ENCODE peak calls at places on chromosome 9, in five cellular contexts. Y is gastrocnemius medialis, L is mesenchymal stem cell, C is heart right ventricle, V is suprapubic skin. D is an unnamed sample.

GRCh38 chr9:128254855-128255759 is 20.7 kb downstream of the GOLGA2 start:
- DNase-seq in L (peak; percentile 73), C (peak; percentile 49), V (no peak), Y (peak; percentile 42), D (peak; percentile 76)

GRCh38 chr9:80664327-80665210 is 1024.8 kb downstream of the TLE1 start:
- DNase-seq in L (peak; percentile 33), V (no peak), C (no peak), Y (no peak), D (no peak)

GRCh38 chr9:97830884-97831829 is 21.9 kb upstream of the FOXE1 start:
- DNase-seq in Y (no peak), C (peak; percentile 16), V (no peak), L (no peak), D (no peak)

GRCh38 chr9:33372900-33373299 is 29.5 kb downstream of the AQP7 start:
- DNase-seq in Y (peak; percentile 1), V (peak; percentile 53), L (no peak), C (no peak), D (no peak)

GRCh38 chr9:91905958-91906585 is 44.0 kb downstream of the ROR2 start:
- DNase-seq in C (peak; percentile 8), L (no peak), V (no peak), Y (no peak), D (no peak)

GRCh38 chr9:98318834-98319478 is 63.5 kb upstream of the TBC1D2 start:
- DNase-seq in Y (no peak), C (no peak), L (peak; percentile 30), V (no peak), D (no peak)

GRCh38 chr9:70435948-70436347 is 21.5 kb upstream of the KLF9 start:
- DNase-seq in L (peak; percentile 71), Y (no peak), V (no peak), C (peak; percentile 45), D (peak; percentile 49)

GRCh38 chr9:101399641-101399965 is 952 bp downstream of the ZNF189 start:
- DNase-seq in Y (no peak), C (no peak), V (no peak), L (peak; percentile 25), D (no peak)

GRCh38 chr9:16912197-16912596 is 41.7 kb upstream of the BNC2 start:
- DNase-seq in L (no peak), C (no peak), Y (no peak), V (no peak), D (no peak)

DNA sequence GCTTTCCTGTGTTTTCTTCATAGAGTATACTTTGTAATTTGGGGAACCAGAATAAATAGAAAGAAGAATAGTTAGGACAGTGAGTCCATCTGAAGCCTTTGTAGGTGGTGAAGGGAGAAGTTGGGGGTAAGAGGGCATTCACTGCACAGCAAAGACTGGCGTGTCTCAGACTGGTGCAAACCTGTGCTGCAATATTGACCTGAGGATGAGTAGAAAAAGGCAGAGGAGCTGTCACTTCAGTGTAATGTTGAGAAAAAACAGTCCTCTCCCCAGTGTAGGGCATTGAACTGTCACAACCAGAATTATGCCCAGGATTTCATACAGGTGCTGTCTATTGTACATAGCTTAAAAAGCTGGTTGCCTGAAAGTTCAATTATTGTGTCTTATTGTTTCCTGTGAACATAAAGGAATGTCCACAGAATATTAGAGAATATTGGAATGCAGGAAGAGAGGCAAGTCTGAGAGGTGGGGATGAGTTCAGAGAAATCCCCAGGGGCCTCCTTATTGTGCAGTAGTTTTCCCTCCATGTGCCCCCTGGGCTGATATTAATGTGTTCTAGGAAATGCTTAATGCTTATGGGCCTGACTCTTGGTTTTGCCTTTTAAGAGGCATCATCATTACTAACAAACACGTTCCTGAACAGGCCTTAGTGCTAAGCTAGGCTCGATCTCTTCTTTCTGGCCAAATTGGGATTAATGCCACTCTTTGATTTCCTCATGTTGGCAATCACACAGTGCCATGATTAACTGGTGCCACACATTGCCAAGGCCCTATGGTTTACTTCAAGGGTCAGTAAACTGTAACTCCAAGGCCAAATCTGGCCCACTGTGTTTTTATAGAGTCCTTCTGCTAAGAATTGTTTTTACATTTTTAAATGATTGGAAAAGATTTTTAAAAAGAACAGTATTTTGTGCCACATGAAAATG is 34.0 kb downstream of the DAPK1 start:
- DNase-seq in V (no peak), Y (no peak), L (no peak), C (no peak), D (no peak)
- H3K4me1 ChIP-seq in V (peaks cover 7% of the 10 kb centered on the region), Y (no peaks in the 10 kb centered on the region), L (peaks cover 11% of the 10 kb centered on the region), C (no peaks in the 10 kb centered on the region), D (peaks cover 6% of the 10 kb centered on the region)

GRCh38 chr9:133989554-133990365 is 2.4 kb downstream of the VAV2 start:
- DNase-seq in C (no peak), V (peak; percentile 61), Y (no peak), L (no peak), D (no peak)

GRCh38 chr9:133991964-133992779 is at the start of gene VAV2:
- DNase-seq in L (peak; percentile 62), Y (no peak), C (peak; percentile 55), V (peak; percentile 81), D (peak; percentile 54)

GRCh38 chr9:133992780-133993634 is 883 bp upstream of the VAV2 start:
- DNase-seq in C (peak; percentile 86), Y (peak; percentile 63), L (peak; percentile 89), V (peak; percentile 93), D (peak; percentile 91)

GRCh38 chr9:133990366-133991210 is 1.5 kb downstream of the VAV2 start:
- DNase-seq in L (peak; percentile 93), Y (no peak), V (peak; percentile 79), C (no peak), D (peak; percentile 77)

DNA sequence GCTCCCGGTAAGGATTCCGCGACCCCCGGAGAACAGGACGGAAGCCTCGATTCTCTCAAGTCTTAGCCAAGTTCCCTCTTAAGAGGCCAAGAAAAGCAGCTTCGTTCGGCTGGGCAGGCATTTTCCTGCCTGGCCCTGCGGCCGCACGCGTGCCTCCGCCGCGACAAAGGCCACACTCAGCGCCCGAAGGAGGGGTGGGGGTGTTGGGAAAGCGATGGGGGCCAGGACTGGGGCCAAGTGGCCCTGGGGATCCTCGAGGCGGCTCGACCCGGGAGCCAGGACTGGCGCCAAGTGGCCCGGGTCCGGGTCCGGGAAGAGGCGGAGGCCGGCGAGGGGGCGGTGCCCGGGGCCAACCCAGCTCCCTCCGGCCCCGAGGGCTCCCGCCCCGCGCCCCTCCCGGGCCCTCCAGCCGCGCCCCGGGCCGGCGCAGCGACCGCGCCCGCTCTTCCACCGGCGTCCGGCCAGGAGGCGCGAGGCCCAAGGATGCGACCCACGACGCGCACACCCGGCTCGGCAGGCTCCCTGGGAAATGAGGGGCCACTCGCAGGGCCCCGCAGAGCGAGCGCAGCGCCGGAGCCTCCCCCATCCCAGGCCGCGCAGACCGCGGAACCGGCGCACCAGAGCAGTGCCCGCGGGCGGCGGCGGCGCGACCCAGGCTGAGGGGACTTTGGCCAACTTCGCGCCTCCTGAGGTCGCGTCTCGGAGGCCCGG is 758 bp downstream of the VAV2 start:
- DNase-seq in V (peak; percentile 70), L (no peak), Y (no peak), C (no peak), D (no peak)
- H3K4me3 ChIP-seq in V (peak overlapping the region; percentile 68), L (peak overlapping the region; percentile 91), Y (peak overlapping the region; percentile 64), C (peak overlapping the region; percentile 64), D (peak overlapping the region; percentile 99)

DNA sequence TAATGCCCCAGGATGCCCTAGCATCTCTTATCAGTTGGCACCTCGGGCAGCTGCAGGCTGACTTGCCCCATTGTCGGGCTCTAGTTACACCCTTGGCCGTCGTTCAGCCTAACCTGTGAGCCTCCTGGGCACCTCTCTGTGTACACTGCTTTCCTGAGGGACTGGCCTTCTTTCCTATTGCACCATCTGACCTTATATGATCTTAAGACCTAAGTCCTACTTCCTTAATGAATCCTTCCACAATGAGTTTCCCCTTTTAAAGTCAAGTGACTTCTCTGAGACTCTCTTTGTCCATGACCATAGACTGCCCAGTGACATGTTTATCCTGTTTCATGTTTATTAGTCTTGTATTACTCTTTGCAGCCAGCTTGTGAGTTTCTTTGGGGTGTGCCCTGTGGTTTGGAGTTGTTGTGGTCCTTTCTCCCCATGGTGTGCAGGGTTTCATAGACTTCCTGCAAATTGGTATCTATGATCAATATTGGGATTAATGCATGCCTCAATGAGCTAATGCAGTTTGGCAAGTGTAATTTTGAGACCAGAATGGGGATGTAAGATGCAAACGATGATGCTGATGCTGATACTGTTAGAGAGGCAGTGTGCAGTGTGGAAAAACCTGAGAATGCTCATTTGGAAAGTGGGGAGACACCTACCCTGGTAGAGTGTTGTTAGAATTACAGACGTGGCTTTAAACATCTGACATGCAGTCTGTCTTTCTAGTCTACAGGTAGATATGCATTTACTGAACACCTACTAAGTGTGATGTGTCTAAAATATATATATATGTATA is 5.0 kb downstream of the DAPK1 start:
- DNase-seq in V (no peak), L (no peak), Y (no peak), C (no peak), D (no peak)
- H3K36me3 ChIP-seq in V (no peaks in the 10 kb centered on the region), L (peaks cover 2% of the 10 kb centered on the region), Y (no peaks in the 10 kb centered on the region), C (no peaks in the 10 kb centered on the region), D (peaks cover 98% of the 10 kb centered on the region)

DNA sequence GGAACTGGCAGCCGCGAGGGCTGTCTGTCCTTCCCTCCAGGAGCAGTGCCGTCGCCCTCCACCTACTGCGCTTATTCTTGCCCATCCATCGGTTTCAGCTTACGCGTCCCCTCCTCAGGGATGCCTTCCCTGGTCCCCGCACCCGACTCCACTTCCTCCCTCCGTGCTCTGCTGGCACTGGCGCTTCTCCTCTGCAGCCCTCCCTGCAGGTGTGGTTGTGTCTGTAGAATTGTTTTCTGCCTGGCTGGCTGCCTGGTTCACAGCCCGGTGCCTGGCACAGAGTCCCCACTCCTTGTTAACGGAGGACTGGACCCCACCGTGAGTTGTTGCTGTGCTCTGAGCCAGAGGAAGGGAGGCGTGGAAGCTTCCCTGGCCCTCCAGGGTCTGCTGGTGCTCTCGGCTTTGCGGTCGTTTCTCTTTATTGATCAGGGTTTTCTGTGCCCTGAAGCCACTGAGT is 5.7 kb downstream of the NTMT1 start:
- DNase-seq in Y (no peak), C (no peak), L (no peak), V (no peak), D (no peak)
- H3K4me1 ChIP-seq in Y (peaks cover 55% of the 10 kb centered on the region), C (peaks cover 59% of the 10 kb centered on the region), L (peaks cover 47% of the 10 kb centered on the region), V (peaks cover 58% of the 10 kb centered on the region), D (peaks cover 34% of the 10 kb centered on the region)

GRCh38 chr9:34654317-34655083 is 2.5 kb downstream of the IL11RA start:
- DNase-seq in V (no peak), L (no peak), Y (peak; percentile 63), C (peak; percentile 85), D (no peak)
- H3K4me3 ChIP-seq in V (no peak overlapping the region), L (no peak overlapping the region), Y (no peak overlapping the region), C (no peak overlapping the region), D (no peak overlapping the region)

GRCh38 chr9:89775641-89776040 is 170.8 kb downstream of the GADD45G start:
- DNase-seq in L (no peak), Y (no peak), C (no peak), V (no peak), D (no peak)

GRCh38 chr9:89779416-89779815 is 174.6 kb downstream of the GADD45G start:
- DNase-seq in V (no peak), L (peak; percentile 28), Y (no peak), C (no peak), D (no peak)

GRCh38 chr9:89776795-89777194 is 172.0 kb downstream of the GADD45G start:
- DNase-seq in Y (no peak), V (no peak), L (no peak), C (no peak), D (no peak)

GRCh38 chr9:89778100-89779085 is 173.6 kb downstream of the GADD45G start:
- DNase-seq in L (no peak), V (no peak), Y (no peak), C (no peak), D (no peak)

DNA sequence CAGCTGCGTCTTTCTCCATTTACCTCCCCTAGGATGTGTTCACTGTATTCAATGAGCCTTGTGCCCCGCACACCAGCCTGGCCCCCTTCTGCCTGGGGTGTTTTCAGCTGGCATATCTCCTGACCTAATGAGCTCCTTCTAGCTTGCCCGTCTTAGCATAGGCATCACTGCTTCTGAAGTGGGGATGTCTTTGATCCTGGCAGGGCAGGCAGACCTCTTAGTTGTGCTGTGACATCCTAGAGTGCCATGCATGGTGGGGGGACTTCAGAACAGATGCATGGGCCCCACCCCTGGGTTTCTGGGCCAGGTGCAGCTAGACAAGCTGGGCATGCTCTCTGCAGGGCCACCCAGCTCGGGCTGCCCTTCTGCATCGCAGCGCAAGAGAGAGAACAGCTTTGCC is 172.7 kb downstream of the GADD45G start:
- DNase-seq in V (no peak), C (no peak), Y (no peak), L (no peak), D (no peak)
- H3K36me3 ChIP-seq in V (no peaks in the 10 kb centered on the region), C (no peaks in the 10 kb centered on the region), Y (no peaks in the 10 kb centered on the region), L (no peaks in the 10 kb centered on the region), D (no peaks in the 10 kb centered on the region)

D was measured in SJSA1.